ENCODE peak calls at places on chromosome 5, in four cellular contexts. I is HCT116, B is heart right ventricle, U is mammary epithelial cell. W is an unnamed sample.
A peak's percentile ranks its signal among the peaks of the same experiment; 100 is the strongest.

GRCh38 chr5:21398511-21398910 is 1410.5 kb upstream of the CDH18 start:
- DNase-seq in I (no peak), B (no peak), U (no peak), W (no peak)

GRCh38 chr5:159850192-159850573 is 66.1 kb upstream of the ADRA1B start:
- DNase-seq in I (no peak), B (no peak), U (peak; percentile 90), W (no peak)

GRCh38 chr5:2739360-2740050 is 12.0 kb downstream of the IRX2 start:
- DNase-seq in I (no peak), B (no peak), U (peak; percentile 68), W (no peak)

GRCh38 chr5:10034008-10034407 is 215.7 kb downstream of the ATPSCKMT start:
- DNase-seq in I (no peak), B (peak; percentile 60), U (no peak), W (no peak)

GRCh38 chr5:180601591-180602480 is 10.5 kb upstream of the SCGB3A1 start:
- DNase-seq in I (no peak), B (no peak), U (no peak), W (no peak)

GRCh38 chr5:126309860-126310259 is 113.3 kb upstream of the GRAMD2B start:
- DNase-seq in I (no peak), B (no peak), U (peak; percentile 6), W (no peak)

GRCh38 chr5:106397700-106398099 is 1273.0 kb downstream of the EFNA5 start:
- DNase-seq in I (peak; percentile 89), B (no peak), U (peak; percentile 98), W (no peak)

GRCh38 chr5:139974661-139975060 is 68.4 kb downstream of the NRG2 start:
- DNase-seq in I (no peak), B (no peak), U (no peak), W (no peak)

GRCh38 chr5:149749481-149750365 is 19.6 kb downstream of the PPARGC1B start:
- DNase-seq in I (no peak), B (no peak), U (peak; percentile 48), W (no peak)

GRCh38 chr5:162768962-162769464 is 668.4 kb upstream of the CCNG1 start:
- DNase-seq in I (no peak), B (no peak), U (no peak), W (no peak)

GRCh38 chr5:342501-343460 is 21.3 kb downstream of the AHRR start:
- DNase-seq in I (no peak), B (no peak), U (no peak), W (no peak)

GRCh38 chr5:38383701-38384100 is 125.3 kb downstream of the EGFLAM start:
- DNase-seq in I (no peak), B (no peak), U (no peak), W (no peak)

GRCh38 chr5:122773615-122774014 is 1.3 kb upstream of the SNX2 start:
- DNase-seq in I (no peak), B (no peak), U (no peak), W (no peak)

GRCh38 chr5:31047007-31047406 is 146.5 kb upstream of the CDH6 start:
- DNase-seq in I (no peak), B (no peak), U (no peak), W (no peak)

GRCh38 chr5:132421442-132421841 is 51.9 kb downstream of the SLC22A5 start:
- DNase-seq in I (no peak), B (no peak), U (no peak), W (no peak)
- H3K4me1 ChIP-seq in I (peaks cover 87% of the 10 kb centered on the region), B (peaks cover 95% of the 10 kb centered on the region), U (peaks cover 57% of the 10 kb centered on the region), W (peaks cover 87% of the 10 kb centered on the region)

GRCh38 chr5:13625616-13626198 is 318.8 kb downstream of the DNAH5 start:
- DNase-seq in I (no peak), B (no peak), U (peak; percentile 57), W (no peak)
- H3K9me3 ChIP-seq in I (peaks cover 10% of the 10 kb centered on the region), B (no peaks in the 10 kb centered on the region), U (no peaks in the 10 kb centered on the region), W (peaks cover 4% of the 10 kb centered on the region)

GRCh38 chr5:88692979-88693932 is 189.7 kb downstream of the MEF2C start:
- DNase-seq in I (no peak), B (no peak), U (no peak), W (no peak)
- H3K4me3 ChIP-seq in I (no peak overlapping the region), B (no peak overlapping the region), U (no peak overlapping the region), W (no peak overlapping the region)

GRCh38 chr5:104859437-104859836 is 1296.8 kb upstream of the NUDT12 start:
- DNase-seq in I (no peak), B (no peak), U (no peak), W (no peak)
- H3K4me1 ChIP-seq in I (no peaks in the 10 kb centered on the region), B (no peaks in the 10 kb centered on the region), U (no peaks in the 10 kb centered on the region), W (no peaks in the 10 kb centered on the region)

GRCh38 chr5:178931846-178932760 is 8.9 kb upstream of the ZNF454 start:
- DNase-seq in I (no peak), B (no peak), U (no peak), W (no peak)
- H3K9me3 ChIP-seq in I (peaks cover 39% of the 10 kb centered on the region), B (peaks cover 92% of the 10 kb centered on the region), U (peaks cover 66% of the 10 kb centered on the region), W (peaks cover 96% of the 10 kb centered on the region)

GRCh38 chr5:58987193-58987592 is 404.3 kb downstream of the RAB3C start:
- DNase-seq in I (no peak), B (no peak), U (peak; percentile 16), W (no peak)
- H3K4me3 ChIP-seq in I (no peak overlapping the region), B (no peak overlapping the region), U (no peak overlapping the region), W (no peak overlapping the region)

DNA sequence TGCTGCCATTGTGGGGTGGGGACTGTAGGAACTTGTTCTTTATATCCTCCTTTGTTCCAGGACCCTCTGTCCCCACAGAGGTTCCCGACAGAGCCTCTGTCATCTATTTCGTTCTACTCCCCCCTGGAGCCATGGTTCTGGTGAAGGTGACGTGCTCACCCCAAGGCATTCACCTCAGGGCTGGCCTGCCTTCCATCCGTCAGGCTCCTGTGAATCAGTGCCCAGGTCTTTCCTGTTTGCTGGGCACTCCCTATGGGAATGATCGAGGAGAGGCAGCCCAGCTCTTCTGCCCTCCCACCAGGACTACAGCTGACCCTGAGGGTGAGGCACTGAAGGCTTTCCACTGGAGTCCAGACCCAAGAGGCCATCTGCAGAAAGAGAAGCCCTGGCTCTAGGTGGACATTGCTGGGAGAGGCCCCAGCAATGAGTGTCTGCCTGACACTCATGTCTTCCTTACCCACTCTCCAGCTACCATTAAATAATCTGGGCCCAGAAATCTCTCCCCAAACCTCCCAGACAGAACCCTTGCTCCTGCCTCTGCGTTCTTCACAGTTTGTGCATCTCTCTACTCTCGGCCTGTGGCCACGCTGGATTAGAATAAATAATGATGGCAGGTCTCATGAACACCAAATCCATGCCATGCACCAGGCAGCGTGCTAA is 214.2 kb downstream of the FSTL4 start:
- DNase-seq in I (no peak), B (no peak), U (no peak), W (no peak)
- H3K4me1 ChIP-seq in I (peaks cover 11% of the 10 kb centered on the region), B (no peaks in the 10 kb centered on the region), U (no peaks in the 10 kb centered on the region), W (peaks cover 7% of the 10 kb centered on the region)

GRCh38 chr5:34542818-34543217 is 113.3 kb upstream of the RAI14 start:
- DNase-seq in I (no peak), B (no peak), U (no peak), W (no peak)
- H3K9me3 ChIP-seq in I (peaks cover 8% of the 10 kb centered on the region), B (no peaks in the 10 kb centered on the region), U (no peaks in the 10 kb centered on the region), W (no peaks in the 10 kb centered on the region)

GRCh38 chr5:174454464-174454863 is 269.9 kb upstream of the MSX2 start:
- DNase-seq in I (no peak), B (no peak), U (no peak), W (peak; percentile 20)
- H3K4me3 ChIP-seq in I (no peak overlapping the region), B (no peak overlapping the region), U (no peak overlapping the region), W (peak overlapping the region; percentile 19)

W was measured in CD4-positive, CD25-positive, alpha-beta regulatory T cell.